ENCODE peak calls at places on chromosomes 4 and X, in seven cellular contexts. R, C, Y, A, V, E and L are unnamed samples.

GRCh38 chr4:96103086-96103485 is 263.2 kb downstream of the PDHA2 start:
- DNase-seq in V (no peak), R (no peak), C (no peak), E (no peak), A (peak; percentile 55), Y (no peak), L (no peak)

GRCh38 chr4:54657194-54657555 is 582 bp upstream of the KIT start:
- DNase-seq in Y (no peak), R (no peak), V (no peak), A (no peak), C (no peak), E (no peak), L (no peak)

GRCh38 chr4:73870260-73870659 is 1.1 kb downstream of the CXCL1 start:
- DNase-seq in R (no peak), Y (peak; percentile 52), E (no peak), C (no peak), V (no peak), A (peak; percentile 66), L (no peak)

GRCh38 chr4:113847710-113848109 is 86.2 kb upstream of the CAMK2D start:
- DNase-seq in R (no peak), C (no peak), A (no peak), Y (no peak), V (no peak), E (no peak), L (no peak)

GRCh38 chrX:131987252-131987651 is 35.9 kb upstream of the STK26 start:
- DNase-seq in E (no peak), Y (no peak), C (peak; percentile 81), V (peak; percentile 71), R (peak; percentile 39), A (no peak), L (peak; percentile 45)

GRCh38 chrX:11478036-11478435 is 184.8 kb downstream of the AMELX start:
- DNase-seq in C (no peak), A (no peak), Y (no peak), E (no peak), V (no peak), R (no peak), L (no peak)

GRCh38 chr4:41613782-41614181 is 75.8 kb downstream of the LIMCH1 start:
- DNase-seq in R (no peak), C (no peak), V (no peak), E (no peak), Y (no peak), A (no peak), L (no peak)

GRCh38 chrX:136954930-136955329 is 74.4 kb upstream of the RBMX start:
- DNase-seq in Y (no peak), R (no peak), E (no peak), V (peak; percentile 16), A (peak; percentile 66), C (peak; percentile 17), L (peak; percentile 19)

GRCh38 chr4:186727977-186728519 is 4.4 kb upstream of the FAT1 start:
- DNase-seq in A (peak; percentile 47), C (no peak), Y (peak; percentile 56), V (no peak), R (no peak), E (no peak), L (no peak)

GRCh38 chr4:8319731-8320385 is 50.3 kb downstream of the HTRA3 start:
- DNase-seq in R (no peak), C (no peak), Y (no peak), E (no peak), A (peak; percentile 27), V (no peak), L (no peak)

GRCh38 chrX:108223606-108224005 is 132.0 kb downstream of the ATG4A start:
- DNase-seq in Y (no peak), R (no peak), C (no peak), E (no peak), V (no peak), A (no peak), L (no peak)

GRCh38 chr4:65623509-65623908 is 46.8 kb downstream of the EPHA5 start:
- DNase-seq in E (no peak), A (peak; percentile 66), R (no peak), V (no peak), C (no peak), Y (no peak), L (no peak)

GRCh38 chr4:1549638-1550035 is 134.5 kb downstream of the FAM53A start:
- DNase-seq in A (no peak), Y (no peak), E (no peak), V (no peak), R (no peak), C (no peak), L (no peak)

GRCh38 chr4:153197301-153197700 is 6.9 kb upstream of the TRIM2 start:
- DNase-seq in C (no peak), E (no peak), A (no peak), Y (no peak), R (no peak), V (no peak), L (no peak)

GRCh38 chr4:15753786-15754185 is 24.3 kb upstream of the CD38 start:
- DNase-seq in C (no peak), A (peak; percentile 55), V (no peak), E (no peak), R (no peak), Y (no peak), L (no peak)

GRCh38 chr4:151792995-151793394 is 32.2 kb upstream of the GATB start:
- DNase-seq in V (no peak), R (no peak), C (no peak), E (no peak), A (no peak), Y (no peak), L (no peak)

GRCh38 chrX:100207331-100208024 is 202.6 kb downstream of the PCDH19 start:
- DNase-seq in C (no peak), R (no peak), A (no peak), E (no peak), Y (no peak), V (no peak), L (no peak)

GRCh38 chr4:99221980-99222379 is 2.9 kb upstream of the ADH6 start:
- DNase-seq in E (no peak), Y (no peak), R (no peak), A (peak; percentile 30), V (no peak), C (no peak), L (no peak)

GRCh38 chrX:113390531-113390930 is 549.9 kb upstream of the AMOT start:
- DNase-seq in A (no peak), Y (no peak), V (no peak), R (no peak), E (no peak), C (no peak), L (no peak)

GRCh38 chr4:94036964-94037363 is 170.7 kb upstream of the SMARCAD1 start:
- DNase-seq in R (no peak), Y (no peak), V (no peak), C (no peak), A (peak; percentile 2), E (no peak), L (peak; percentile 6)

GRCh38 chr4:154049457-154050181 is 260.7 kb upstream of the SFRP2 start:
- DNase-seq in C (no peak), R (no peak), E (no peak), A (peak; percentile 77), Y (no peak), V (no peak), L (peak; percentile 28)

GRCh38 chrX:54452920-54453319 is 12.7 kb downstream of the TSR2 start:
- DNase-seq in Y (no peak), C (no peak), V (no peak), R (no peak), E (no peak), A (peak; percentile 43), L (no peak)

GRCh38 chrX:141278306-141278705 is 36.0 kb upstream of the SPANXC start:
- DNase-seq in R (no peak), E (no peak), V (no peak), C (no peak), Y (peak; percentile 0), A (peak; percentile 36), L (no peak)

GRCh38 chr4:121633642-121634041 is 63.1 kb downstream of the ANXA5 start:
- DNase-seq in A (no peak), Y (no peak), V (no peak), R (no peak), C (no peak), E (no peak), L (no peak)

GRCh38 chr4:152708361-152708760 is 28.6 kb upstream of the TMEM154 start:
- DNase-seq in V (no peak), E (no peak), R (no peak), A (no peak), Y (no peak), C (no peak), L (no peak)

GRCh38 chr4:153113061-153113837 is 91.0 kb upstream of the TRIM2 start:
- DNase-seq in C (no peak), R (peak; percentile 16), V (no peak), Y (no peak), E (peak; percentile 43), A (peak; percentile 42), L (no peak)

GRCh38 chr4:94927696-94928095 is 169.9 kb downstream of the BMPR1B start:
- DNase-seq in Y (no peak), C (no peak), V (no peak), A (peak; percentile 18), R (no peak), E (no peak), L (no peak)

GRCh38 chr4:155944516-155944915 is 9.2 kb downstream of the CTSO start:
- DNase-seq in A (no peak), C (no peak), V (no peak), Y (no peak), E (no peak), R (no peak), L (no peak)

GRCh38 chr4:907691-908437 is 24.3 kb downstream of the GAK start:
- DNase-seq in A (peak; percentile 42), E (no peak), C (no peak), Y (no peak), R (no peak), V (no peak), L (no peak)

GRCh38 chrX:102627640-102628039 is 23.6 kb upstream of the GPRASP1 start:
- DNase-seq in R (no peak), Y (no peak), C (no peak), A (no peak), V (no peak), E (no peak), L (no peak)

GRCh38 chr4:78542373-78542772 is 9.2 kb upstream of the ANXA3 start:
- DNase-seq in R (no peak), E (no peak), V (no peak), Y (no peak), C (no peak), A (peak; percentile 61), L (no peak)

GRCh38 chr4:55068522-55068921 is 56.9 kb downstream of the KDR start:
- DNase-seq in A (no peak), R (no peak), E (no peak), V (no peak), Y (no peak), C (no peak), L (no peak)

GRCh38 chrX:150200820-150201287 is 162.3 kb upstream of the MAMLD1 start:
- DNase-seq in Y (peak; percentile 70), R (peak; percentile 15), A (peak; percentile 97), C (no peak), V (no peak), E (peak; percentile 53), L (peak; percentile 67)

GRCh38 chrX:104039689-104040505 is at the start of gene H2BW2:
- DNase-seq in C (no peak), R (no peak), A (no peak), V (no peak), Y (no peak), E (no peak), L (no peak)